ENCODE peak calls at places on chromosomes 2 and 18, in ten cellular contexts. W, Q, H, G, L, B, O, V, M and A are unnamed samples.

GRCh38 chr2:128781166-128781887 is 462.7 kb upstream of the HS6ST1 start:
- DNase-seq in W (no peak), Q (no peak), H (no peak), G (no peak), L (no peak), B (no peak), O (no peak), V (no peak), M (no peak), A (no peak)

GRCh38 chr18:57819671-57820460 is 16.8 kb upstream of the ATP8B1 start:
- DNase-seq in W (peak), Q (no peak), H (no peak), G (no peak), L (peak), B (no peak), O (no peak), V (peak), M (no peak), A (peak)

GRCh38 chr18:61554117-61554776 is 221.0 kb downstream of the CDH20 start:
- DNase-seq in W (no peak), Q (no peak), H (no peak), G (no peak), L (no peak), B (no peak), O (no peak), V (no peak), M (no peak), A (no peak)

GRCh38 chr2:170717991-170718589 is 3.0 kb downstream of the SP5 start:
- DNase-seq in W (no peak), Q (no peak), H (no peak), G (no peak), L (no peak), B (peak), O (no peak), V (no peak), M (peak), A (no peak)

GRCh38 chr18:37176307-37176934 is 347.5 kb downstream of the KIAA1328 start:
- DNase-seq in W (no peak), Q (no peak), H (no peak), G (no peak), L (no peak), B (no peak), O (no peak), V (no peak), M (no peak), A (no peak)

GRCh38 chr2:121479882-121480522 is 50.7 kb upstream of the RNU4ATAC start:
- DNase-seq in W (no peak), Q (no peak), H (no peak), G (no peak), L (peak), B (no peak), O (peak), V (peak), M (no peak), A (no peak)

GRCh38 chr18:13797157-13797611 is 26.8 kb upstream of the MC5R start:
- DNase-seq in W (peak), Q (no peak), H (no peak), G (no peak), L (no peak), B (no peak), O (no peak), V (no peak), M (no peak), A (no peak)

GRCh38 chr2:126893153-126893552 is 5.5 kb upstream of the TEX51 start:
- DNase-seq in W (no peak), Q (no peak), H (no peak), G (no peak), L (no peak), B (no peak), O (peak), V (no peak), M (no peak), A (no peak)

GRCh38 chr2:106018141-106018540 is 176.0 kb downstream of the UXS1 start:
- DNase-seq in W (no peak), Q (no peak), H (no peak), G (no peak), L (no peak), B (no peak), O (no peak), V (no peak), M (no peak), A (no peak)

GRCh38 chr2:172972005-172972619 is 103.5 kb upstream of the MAP3K20 start:
- DNase-seq in W (no peak), Q (peak), H (no peak), G (peak), L (peak), B (peak), O (peak), V (peak), M (peak), A (no peak)

GRCh38 chr18:55838841-55839240 is 250.8 kb upstream of the TCF4 start:
- DNase-seq in W (no peak), Q (no peak), H (no peak), G (no peak), L (peak), B (no peak), O (no peak), V (no peak), M (no peak), A (no peak)

GRCh38 chr18:31667185-31667584 is 17.2 kb downstream of the B4GALT6 start:
- DNase-seq in W (no peak), Q (no peak), H (no peak), G (no peak), L (no peak), B (no peak), O (no peak), V (no peak), M (no peak), A (no peak)

GRCh38 chr2:45669109-45669508 is 17.6 kb downstream of the PRKCE start:
- DNase-seq in W (peak), Q (no peak), H (no peak), G (no peak), L (peak), B (no peak), O (no peak), V (no peak), M (no peak), A (no peak)

GRCh38 chr2:160372585-160372984 is 121.0 kb downstream of the RBMS1 start:
- DNase-seq in W (no peak), Q (no peak), H (no peak), G (no peak), L (peak), B (no peak), O (no peak), V (no peak), M (no peak), A (no peak)

GRCh38 chr2:96065381-96065930 is 30.7 kb upstream of the GPAT2 start:
- DNase-seq in W (no peak), Q (peak), H (no peak), G (no peak), L (no peak), B (no peak), O (no peak), V (no peak), M (no peak), A (no peak)

GRCh38 chr2:208103616-208104015 is 20.7 kb downstream of the CRYGD start:
- DNase-seq in W (no peak), Q (peak), H (no peak), G (no peak), L (no peak), B (no peak), O (no peak), V (no peak), M (no peak), A (no peak)

GRCh38 chr2:223952280-223952968 is 4.8 kb upstream of the MRPL44 start:
- DNase-seq in W (no peak), Q (no peak), H (no peak), G (no peak), L (no peak), B (peak), O (peak), V (no peak), M (peak), A (no peak)

GRCh38 chr2:104321141-104321799 is 532.6 kb upstream of the POU3F3 start:
- DNase-seq in W (no peak), Q (no peak), H (no peak), G (no peak), L (no peak), B (peak), O (no peak), V (no peak), M (peak), A (no peak)

GRCh38 chr2:19706332-19706731 is 195.5 kb downstream of the TTC32 start:
- DNase-seq in W (no peak), Q (no peak), H (no peak), G (no peak), L (peak), B (no peak), O (no peak), V (no peak), M (no peak), A (no peak)

GRCh38 chr2:62283147-62283546 is 87.2 kb downstream of the B3GNT2 start:
- DNase-seq in W (no peak), Q (no peak), H (no peak), G (no peak), L (no peak), B (no peak), O (no peak), V (no peak), M (no peak), A (no peak)

GRCh38 chr2:30656079-30656478 is 151.2 kb downstream of the CAPN13 start:
- DNase-seq in W (no peak), Q (no peak), H (no peak), G (no peak), L (peak), B (no peak), O (no peak), V (no peak), M (no peak), A (no peak)

GRCh38 chr2:110993557-110994231 is 127.0 kb upstream of the BCL2L11 start:
- DNase-seq in W (no peak), Q (no peak), H (no peak), G (no peak), L (no peak), B (no peak), O (no peak), V (no peak), M (no peak), A (no peak)

GRCh38 chr2:37610638-37611289 is 60.7 kb downstream of the CDC42EP3 start:
- DNase-seq in W (no peak), Q (no peak), H (no peak), G (no peak), L (peak), B (no peak), O (no peak), V (no peak), M (no peak), A (no peak)

GRCh38 chr18:79395308-79395640 is 456 bp upstream of the NFATC1 start:
- DNase-seq in W (no peak), Q (no peak), H (no peak), G (no peak), L (no peak), B (no peak), O (no peak), V (no peak), M (no peak), A (no peak)

GRCh38 chr2:128090575-128090908 is 458 bp upstream of the UGGT1 start:
- DNase-seq in W (no peak), Q (no peak), H (no peak), G (no peak), L (no peak), B (no peak), O (no peak), V (no peak), M (no peak), A (no peak)

GRCh38 chr2:208642125-208642779 is 235.7 kb downstream of the PTH2R start:
- DNase-seq in W (no peak), Q (no peak), H (no peak), G (no peak), L (no peak), B (no peak), O (no peak), V (no peak), M (no peak), A (no peak)

GRCh38 chr2:36615214-36615613 is 17.2 kb upstream of the FEZ2 start:
- DNase-seq in W (no peak), Q (no peak), H (no peak), G (no peak), L (peak), B (no peak), O (no peak), V (no peak), M (no peak), A (no peak)

GRCh38 chr18:36454848-36455458 is 157.4 kb downstream of the FHOD3 start:
- DNase-seq in W (no peak), Q (no peak), H (no peak), G (no peak), L (no peak), B (no peak), O (no peak), V (no peak), M (no peak), A (no peak)

GRCh38 chr2:215660687-215661086 is 224.8 kb upstream of the FN1 start:
- DNase-seq in W (peak), Q (no peak), H (no peak), G (no peak), L (peak), B (no peak), O (no peak), V (no peak), M (no peak), A (no peak)

GRCh38 chr18:13285874-13286273 is 67.3 kb downstream of the LDLRAD4 start:
- DNase-seq in W (no peak), Q (no peak), H (no peak), G (no peak), L (no peak), B (no peak), O (no peak), V (no peak), M (no peak), A (no peak)

GRCh38 chr2:88671786-88672427 is 19.6 kb upstream of the RPIA start:
- DNase-seq in W (no peak), Q (peak), H (no peak), G (no peak), L (peak), B (peak), O (peak), V (peak), M (peak), A (peak)

GRCh38 chr2:205887637-205888036 is 198.3 kb downstream of the INO80D start:
- DNase-seq in W (no peak), Q (no peak), H (no peak), G (no peak), L (no peak), B (no peak), O (no peak), V (no peak), M (no peak), A (no peak)

GRCh38 chr2:173441222-173441621 is 86.5 kb downstream of the CDCA7 start:
- DNase-seq in W (no peak), Q (no peak), H (no peak), G (no peak), L (no peak), B (no peak), O (no peak), V (no peak), M (no peak), A (no peak)

GRCh38 chr2:38074047-38074774 is 1.7 kb downstream of the CYP1B1 start:
- DNase-seq in W (no peak), Q (peak), H (no peak), G (no peak), L (no peak), B (peak), O (no peak), V (no peak), M (no peak), A (no peak)